ENCODE peak calls at places on chromosomes 4 and X, in four cellular contexts. U is mammary epithelial cell, M is glutamatergic neuron, T is HCT116. X is an unnamed sample.

GRCh38 chr4:53832549-53832948 is 231.9 kb downstream of the CHIC2 start:
- DNase-seq in M (no peak), U (no peak), T (no peak), X (no peak)

GRCh38 chrX:84501798-84502628 is at the start of gene HDX:
- DNase-seq in U (peak), M (peak), T (no peak), X (peak)

GRCh38 chrX:73214366-73215094 is at the start of gene NAP1L2:
- DNase-seq in M (peak), U (peak), T (no peak), X (peak)

GRCh38 chrX:28225508-28225907 is 244.3 kb upstream of the DCAF8L1 start:
- DNase-seq in T (peak), M (no peak), U (no peak), X (no peak)

GRCh38 chr4:17063870-17064269 is 165.4 kb upstream of the LDB2 start:
- DNase-seq in U (no peak), M (no peak), T (no peak), X (no peak)

GRCh38 chrX:103774070-103774642 is 2.5 kb upstream of the PLP1 start:
- DNase-seq in M (no peak), T (peak), U (peak), X (no peak)

GRCh38 chr4:16591867-16592266 is 306.6 kb downstream of the LDB2 start:
- DNase-seq in M (peak), U (no peak), T (no peak), X (no peak)

GRCh38 chrX:154793084-154793483 is 12.2 kb downstream of the MPP1 start:
- DNase-seq in U (no peak), T (no peak), M (no peak), X (no peak)

GRCh38 chrX:154738013-154738738 is 12.7 kb downstream of the GAB3 start:
- DNase-seq in T (no peak), U (peak), M (no peak), X (no peak)

GRCh38 chr4:142150483-142150882 is 514.1 kb downstream of the IL15 start:
- DNase-seq in M (no peak), T (no peak), U (no peak), X (no peak)

GRCh38 chr4:152817331-152817730 is 37.6 kb downstream of the ARFIP1 start:
- DNase-seq in T (no peak), M (no peak), U (no peak), X (no peak)

GRCh38 chr4:122150896-122151295 is 1.2 kb upstream of the BLTP1 start:
- DNase-seq in T (no peak), M (no peak), U (no peak), X (no peak)

GRCh38 chrX:144006811-144007210 is 122.9 kb downstream of the UBE2NL start:
- DNase-seq in T (no peak), M (no peak), U (peak), X (no peak)

GRCh38 chrX:34877451-34877850 is 65.1 kb upstream of the FAM47B start:
- DNase-seq in T (no peak), M (no peak), U (no peak), X (no peak)

GRCh38 chr4:113945906-113946305 is 33.5 kb downstream of the ARSJ start:
- DNase-seq in T (no peak), M (no peak), U (peak), X (no peak)

GRCh38 chrX:142089193-142089592 is 115.9 kb downstream of the MAGEC2 start:
- DNase-seq in T (no peak), U (no peak), M (no peak), X (no peak)

GRCh38 chr4:70515342-70516245 is 2.8 kb upstream of the AMTN start:
- DNase-seq in M (no peak), U (peak), T (no peak), X (no peak)

GRCh38 chr4:80017125-80017854 is 55.7 kb downstream of the ANTXR2 start:
- DNase-seq in T (no peak), U (peak), M (no peak), X (no peak)

GRCh38 chrX:72307646-72308051 is 1.9 kb upstream of the CITED1 start:
- DNase-seq in M (no peak), U (no peak), T (no peak), X (no peak)

GRCh38 chr4:55637272-55637820 is 1.2 kb upstream of the NMU start:
- DNase-seq in M (peak), T (no peak), U (no peak), X (no peak)

GRCh38 chr4:153507679-153508073 is 41.5 kb downstream of the TMEM131L start:
- DNase-seq in T (no peak), M (no peak), U (no peak), X (no peak)

GRCh38 chr4:61239250-61239649 is 39.1 kb downstream of the ADGRL3 start:
- DNase-seq in M (no peak), T (no peak), U (no peak), X (no peak)

GRCh38 chr4:189792819-189793618 is 147.7 kb upstream of the FRG1 start:
- DNase-seq in T (peak), U (peak), M (peak), X (peak)

GRCh38 chr4:20474119-20474518 is 222.4 kb downstream of the SLIT2 start:
- DNase-seq in T (no peak), U (peak), M (no peak), X (no peak)

GRCh38 chr4:90904018-90904417 is 776.8 kb downstream of the CCSER1 start:
- DNase-seq in M (no peak), T (no peak), U (no peak), X (no peak)

DNA sequence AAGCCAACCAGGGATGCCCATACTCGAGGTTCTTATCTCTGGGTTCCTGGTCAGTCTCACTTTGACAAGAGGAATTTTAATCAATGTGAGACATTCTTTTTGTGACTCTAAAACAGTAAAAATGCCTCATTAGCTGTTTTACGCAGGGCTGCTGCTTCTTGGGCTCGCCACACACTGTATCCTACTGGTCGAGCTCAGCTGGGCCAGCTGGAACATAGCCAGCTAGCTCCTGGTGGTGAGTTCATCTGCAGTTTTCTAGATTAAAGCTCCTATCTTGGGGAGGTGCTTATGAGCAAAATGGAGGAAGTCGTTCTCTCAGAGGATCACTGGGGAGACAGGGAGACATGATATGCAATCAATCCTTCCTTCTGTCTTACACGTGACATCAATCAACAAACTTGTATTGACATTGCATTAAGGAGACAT is 55.9 kb upstream of the LEF1 start:
- DNase-seq in U (no peak), M (no peak), T (no peak), X (no peak)
- TF ChIP-seq CTCF in U (no peak), M (no peak), T (no peak), X (no peak)

DNA sequence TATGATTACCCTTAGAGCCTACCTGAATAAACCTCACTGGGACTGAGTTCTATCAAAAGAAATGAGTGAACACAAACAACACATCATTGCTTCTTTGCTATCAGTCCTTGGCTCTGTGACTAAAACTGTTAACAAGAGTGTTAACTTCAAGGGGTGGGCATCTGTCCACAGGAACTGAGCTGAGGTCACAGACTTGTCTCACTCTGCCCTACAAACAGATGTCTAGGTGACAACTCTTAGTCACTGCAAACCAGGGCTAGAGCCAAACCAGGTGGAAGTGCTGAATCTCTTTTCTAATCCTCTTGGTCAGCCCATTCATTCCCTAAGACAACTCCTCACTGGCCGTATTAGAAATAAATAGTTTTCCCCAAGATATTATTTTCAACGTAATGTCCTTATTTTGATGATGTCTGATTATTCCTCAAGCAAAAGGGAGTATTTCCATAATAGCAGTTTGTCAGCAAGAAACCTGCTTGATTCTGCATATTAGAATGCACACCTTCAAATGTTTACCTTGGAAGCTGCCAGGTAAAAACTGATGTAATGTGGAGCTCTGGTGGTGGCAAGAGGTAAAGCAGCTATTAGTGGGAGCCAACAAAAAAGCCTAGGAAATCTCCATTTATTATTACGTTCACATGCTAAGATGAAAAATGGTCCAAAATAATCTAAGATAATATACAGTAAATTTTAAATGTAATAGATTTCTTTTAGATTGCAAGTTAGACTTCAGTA is 4.0 kb downstream of the COL25A1 start:
- DNase-seq in T (peak), M (no peak), U (no peak), X (no peak)
- TF ChIP-seq CTCF in T (peak), M (peak), U (peak), X (peak)

DNA sequence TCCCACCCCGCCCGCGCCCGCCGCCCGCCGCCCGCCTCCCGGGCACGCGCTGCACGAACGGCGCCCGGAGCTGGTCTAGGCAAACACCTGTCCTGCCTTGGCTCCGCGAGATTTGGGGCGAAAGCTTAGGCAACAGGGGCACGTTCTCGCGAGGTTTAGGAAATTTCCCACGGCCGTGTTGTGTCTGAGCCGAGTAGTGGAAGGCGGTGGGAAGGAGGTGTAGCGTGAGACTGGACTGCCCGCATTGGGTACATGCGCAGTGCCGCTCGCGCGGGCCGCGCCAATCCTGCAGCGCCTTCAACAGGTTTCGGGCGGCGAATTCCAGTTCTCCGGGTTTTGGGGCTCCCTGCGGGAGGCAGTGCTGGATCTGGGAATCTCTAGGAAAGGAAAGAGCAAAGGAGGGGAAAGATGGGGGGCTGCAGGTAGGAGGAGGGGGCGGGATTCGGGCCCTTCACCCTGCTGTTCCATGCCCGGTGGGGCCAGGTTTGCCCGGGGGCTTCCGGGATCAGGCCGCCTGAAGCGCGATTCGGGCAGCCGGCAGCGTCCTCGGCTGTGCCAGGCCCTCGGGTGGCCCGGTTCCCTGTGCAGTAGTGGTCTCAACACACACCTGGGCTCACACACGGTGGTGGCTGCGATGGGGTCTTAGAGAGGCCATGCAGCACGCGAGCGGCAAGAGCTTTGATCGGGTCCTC is 1.2 kb upstream of the RBPJ start:
- DNase-seq in M (peak), T (peak), U (peak), X (peak)
- TF ChIP-seq CTCF in M (no peak), T (no peak), U (peak), X (peak)

DNA sequence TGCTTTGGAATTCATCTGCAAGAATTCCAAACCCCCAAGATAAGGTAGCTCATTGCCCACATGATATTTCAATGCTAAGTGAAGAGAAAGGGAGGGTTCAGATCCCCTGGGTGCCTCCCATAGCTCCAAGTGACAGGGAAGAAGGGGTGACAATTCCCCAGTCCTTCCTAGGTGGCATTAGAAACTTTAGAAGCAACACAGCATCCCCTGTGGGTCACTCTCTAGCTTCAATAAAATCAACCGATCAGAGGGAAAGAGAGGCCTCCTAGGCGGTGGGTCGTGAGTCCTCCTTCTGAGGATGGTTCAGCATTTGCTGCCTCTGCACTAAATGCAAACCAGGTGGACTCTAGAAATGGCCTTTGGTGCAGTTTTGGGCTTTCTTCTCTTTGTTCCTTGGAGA is 84.5 kb downstream of the MGST2 start:
- DNase-seq in U (no peak), M (no peak), T (no peak), X (no peak)
- TF ChIP-seq CTCF in U (no peak), M (no peak), T (no peak), X (no peak)

GRCh38 chrX:8323356-8323755 is 141.3 kb upstream of the VCX3B start:
- DNase-seq in T (no peak), U (no peak), M (no peak), X (no peak)
- TF ChIP-seq CTCF in T (no peak), U (peak), M (no peak), X (peak)

DNA sequence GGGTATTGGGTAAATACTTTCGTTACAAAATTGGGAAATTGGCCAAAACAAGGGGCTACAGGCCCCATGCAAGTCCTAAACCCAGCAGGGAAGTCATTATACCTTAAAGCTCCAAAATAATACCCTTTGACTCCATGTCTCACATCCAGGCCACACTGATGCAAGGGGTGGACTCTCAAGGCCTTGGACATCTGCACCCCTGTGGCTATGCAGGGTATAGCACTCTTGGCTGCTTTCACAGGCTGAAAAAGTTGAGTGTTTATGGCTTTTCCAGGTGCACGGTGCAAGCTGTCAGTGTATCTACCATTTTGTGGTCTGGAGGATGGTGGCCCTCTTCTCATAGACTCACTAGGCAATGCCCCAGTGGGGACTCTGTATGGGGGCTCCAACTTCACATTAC is 326.5 kb downstream of the TEX13C start:
- DNase-seq in M (peak), T (no peak), U (no peak), X (no peak)
- TF ChIP-seq CTCF in M (peak), T (no peak), U (peak), X (peak)

GRCh38 chrX:108699368-108699767 is 37.0 kb downstream of the IRS4 start:
- DNase-seq in T (peak), M (no peak), U (peak), X (peak)
- TF ChIP-seq CTCF in T (peak), M (peak), U (peak), X (peak)

GRCh38 chr4:186596346-186596745 is 41.0 kb upstream of the MTNR1A start:
- DNase-seq in M (no peak), T (no peak), U (no peak), X (no peak)
- TF ChIP-seq CTCF in M (no peak), T (no peak), U (no peak), X (no peak)

GRCh38 chrX:29911673-29912072 is 303.7 kb upstream of the MAGEB2 start:
- DNase-seq in M (no peak), U (no peak), T (no peak), X (no peak)
- TF ChIP-seq CTCF in M (no peak), U (peak), T (no peak), X (peak)

X was measured in GM13977.